ENCODE peak calls at places on chromosomes 13 and 19, in four cellular contexts. One of them, this sample, is unnamed.

GRCh38 chr19:16121967-16122366 is 10.3 kb downstream of the RAB8A start:
- DNase-seq in GM12878: no peak
- DNase-seq in K562: no peak
- DNase-seq in HepG2: no peak
- DNase-seq in this sample: no peak

GRCh38 chr19:17834350-17835181 is 13.2 kb downstream of the JAK3 start:
- DNase-seq in GM12878: no peak
- DNase-seq in K562: peak; percentile 44
- DNase-seq in HepG2: no peak
- DNase-seq in this sample: no peak

GRCh38 chr13:44783987-44784734 is 205.1 kb downstream of the NUFIP1 start:
- DNase-seq in GM12878: no peak
- DNase-seq in K562: no peak
- DNase-seq in HepG2: peak; percentile 20
- DNase-seq in this sample: no peak

GRCh38 chr13:32660227-32660626 is 74.0 kb downstream of the PDS5B start:
- DNase-seq in GM12878: no peak
- DNase-seq in K562: no peak
- DNase-seq in HepG2: no peak
- DNase-seq in this sample: no peak

GRCh38 chr13:39144941-39145533 is 106.8 kb downstream of the NHLRC3 start:
- DNase-seq in GM12878: no peak
- DNase-seq in K562: peak; percentile 17
- DNase-seq in HepG2: no peak
- DNase-seq in this sample: peak; percentile 55

GRCh38 chr19:1575323-1576241 is 7.5 kb upstream of the MEX3D start:
- DNase-seq in GM12878: no peak
- DNase-seq in K562: no peak
- DNase-seq in HepG2: no peak
- DNase-seq in this sample: no peak

GRCh38 chr13:106105153-106105552 is 430.3 kb downstream of the EFNB2 start:
- DNase-seq in GM12878: no peak
- DNase-seq in K562: no peak
- DNase-seq in HepG2: no peak
- DNase-seq in this sample: no peak

GRCh38 chr13:97130201-97130600 is 91.9 kb upstream of the MBNL2 start:
- DNase-seq in GM12878: no peak
- DNase-seq in K562: no peak
- DNase-seq in HepG2: no peak
- DNase-seq in this sample: no peak

GRCh38 chr19:34353546-34353945 is 11.4 kb upstream of the GPI start:
- DNase-seq in GM12878: no peak
- DNase-seq in K562: no peak
- DNase-seq in HepG2: no peak
- DNase-seq in this sample: no peak

GRCh38 chr13:23804166-23804565 is 85.0 kb downstream of the MIPEP start:
- DNase-seq in GM12878: no peak
- DNase-seq in K562: no peak
- DNase-seq in HepG2: no peak
- DNase-seq in this sample: no peak

GRCh38 chr19:13864513-13865242 is 12.3 kb upstream of the NANOS3 start:
- DNase-seq in GM12878: no peak
- DNase-seq in K562: no peak
- DNase-seq in HepG2: no peak
- DNase-seq in this sample: no peak

GRCh38 chr13:94860981-94861407 is 148.6 kb upstream of the SOX21 start:
- DNase-seq in GM12878: no peak
- DNase-seq in K562: no peak
- DNase-seq in HepG2: no peak
- DNase-seq in this sample: no peak

GRCh38 chr19:2055871-2056809 is 5.1 kb upstream of the MKNK2 start:
- DNase-seq in GM12878: no peak
- DNase-seq in K562: no peak
- DNase-seq in HepG2: no peak
- DNase-seq in this sample: no peak

DNA sequence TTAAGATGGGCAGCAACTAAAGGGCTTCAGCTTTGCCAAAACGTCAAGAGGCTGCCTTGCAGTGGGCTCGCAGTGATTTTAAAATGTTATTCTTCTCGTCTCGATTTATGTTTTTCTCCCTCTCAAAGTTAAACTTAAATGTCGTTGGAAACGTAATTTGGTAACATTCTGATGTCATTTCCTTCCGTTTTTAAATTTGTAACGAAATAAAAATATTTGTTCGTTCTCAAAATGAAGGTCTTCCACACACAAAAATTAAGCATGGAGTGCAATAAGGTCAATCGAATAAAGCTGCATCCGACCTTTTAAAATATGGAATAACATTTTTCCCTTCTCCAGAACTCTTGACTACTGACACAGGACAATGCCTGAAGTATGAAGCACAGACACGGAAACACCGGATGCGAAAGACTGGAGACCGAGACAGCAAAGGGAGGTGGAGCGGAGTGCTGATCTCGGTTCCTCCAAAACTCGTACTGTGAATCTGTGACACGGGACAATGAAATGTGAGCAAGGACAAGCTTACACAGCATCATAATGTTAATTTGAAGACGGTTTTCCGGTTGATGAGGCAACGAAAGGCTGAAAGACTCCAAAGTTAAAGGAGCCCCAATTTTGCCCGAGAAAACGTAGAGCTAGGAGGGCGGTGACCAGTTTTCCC is 850 bp downstream of the MTMR6 start:
- DNase-seq in GM12878: no peak
- DNase-seq in K562: no peak
- DNase-seq in HepG2: peak; percentile 24
- DNase-seq in this sample: no peak
- TF ChIP-seq HDAC6 in GM12878: no peak
- TF ChIP-seq HDAC6 in K562: no peak
- TF ChIP-seq HDAC6 in HepG2: no peak
- TF ChIP-seq HDAC6 in this sample: no peak

GRCh38 chr19:12647047-12647446 is 19.5 kb downstream of the MAN2B1 start:
- DNase-seq in GM12878: no peak
- DNase-seq in K562: no peak
- DNase-seq in HepG2: no peak
- DNase-seq in this sample: no peak

GRCh38 chr19:12648088-12648487 is 18.5 kb downstream of the MAN2B1 start:
- DNase-seq in GM12878: no peak
- DNase-seq in K562: peak; percentile 55
- DNase-seq in HepG2: no peak
- DNase-seq in this sample: no peak

GRCh38 chr19:12647490-12648071 is 19.0 kb downstream of the MAN2B1 start:
- DNase-seq in GM12878: no peak
- DNase-seq in K562: peak; percentile 94
- DNase-seq in HepG2: no peak
- DNase-seq in this sample: peak; percentile 86

GRCh38 chr19:12649941-12650340 is 16.6 kb downstream of the MAN2B1 start:
- DNase-seq in GM12878: no peak
- DNase-seq in K562: no peak
- DNase-seq in HepG2: no peak
- DNase-seq in this sample: no peak

DNA sequence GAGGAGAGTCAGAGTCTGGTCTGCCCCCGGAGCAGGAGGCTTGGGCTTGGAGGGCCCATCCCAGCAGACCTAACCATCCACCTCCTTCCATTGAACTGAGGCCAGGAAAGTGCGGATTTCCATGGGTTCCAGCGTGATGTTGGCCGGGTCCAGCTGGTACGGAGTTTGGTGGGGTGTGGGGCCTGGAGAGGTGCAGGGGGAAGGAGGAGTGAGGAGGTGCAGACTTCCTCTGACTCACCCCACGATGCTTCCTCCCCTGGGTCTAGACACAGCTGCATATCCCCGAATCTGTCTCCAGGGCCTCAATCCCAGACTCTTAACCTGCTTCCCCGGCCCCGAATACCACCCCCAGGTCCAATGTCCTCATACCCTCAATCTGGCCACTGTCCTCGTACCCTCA is 20.0 kb downstream of the MAN2B1 start:
- DNase-seq in GM12878: no peak
- DNase-seq in K562: no peak
- DNase-seq in HepG2: no peak
- DNase-seq in this sample: no peak
- TF ChIP-seq HDAC6 in GM12878: no peak
- TF ChIP-seq HDAC6 in K562: no peak
- TF ChIP-seq HDAC6 in HepG2: no peak
- TF ChIP-seq HDAC6 in this sample: no peak

GRCh38 chr13:46633416-46633815 is 80.4 kb downstream of the LRCH1 start:
- DNase-seq in GM12878: no peak
- DNase-seq in K562: no peak
- DNase-seq in HepG2: peak; percentile 12
- DNase-seq in this sample: no peak
- TF ChIP-seq HDAC6 in GM12878: no peak
- TF ChIP-seq HDAC6 in K562: no peak
- TF ChIP-seq HDAC6 in HepG2: no peak
- TF ChIP-seq HDAC6 in this sample: no peak

GRCh38 chr19:7602935-7603497 is 7.4 kb downstream of the CAMSAP3 start:
- DNase-seq in GM12878: no peak
- DNase-seq in K562: no peak
- DNase-seq in HepG2: no peak
- DNase-seq in this sample: no peak
- TF ChIP-seq HDAC6 in GM12878: no peak
- TF ChIP-seq HDAC6 in K562: no peak
- TF ChIP-seq HDAC6 in HepG2: no peak
- TF ChIP-seq HDAC6 in this sample: no peak

GRCh38 chr19:3516675-3517207 is 10.6 kb downstream of the FZR1 start:
- DNase-seq in GM12878: peak; percentile 17
- DNase-seq in K562: no peak
- DNase-seq in HepG2: no peak
- DNase-seq in this sample: no peak
- TF ChIP-seq HDAC6 in GM12878: no peak
- TF ChIP-seq HDAC6 in K562: no peak
- TF ChIP-seq HDAC6 in HepG2: no peak
- TF ChIP-seq HDAC6 in this sample: no peak

GRCh38 chr19:8638078-8638619 is 7.7 kb downstream of the NFILZ start:
- DNase-seq in GM12878: no peak
- DNase-seq in K562: no peak
- DNase-seq in HepG2: peak; percentile 71
- DNase-seq in this sample: no peak

GRCh38 chr19:8639821-8640401 is 9.5 kb downstream of the NFILZ start:
- DNase-seq in GM12878: no peak
- DNase-seq in K562: no peak
- DNase-seq in HepG2: no peak
- DNase-seq in this sample: no peak

GRCh38 chr19:8641908-8642547 is 11.6 kb downstream of the NFILZ start:
- DNase-seq in GM12878: no peak
- DNase-seq in K562: peak; percentile 57
- DNase-seq in HepG2: peak; percentile 71
- DNase-seq in this sample: no peak

GRCh38 chr19:8641221-8641907 is 10.9 kb downstream of the NFILZ start:
- DNase-seq in GM12878: no peak
- DNase-seq in K562: no peak
- DNase-seq in HepG2: no peak
- DNase-seq in this sample: no peak

DNA sequence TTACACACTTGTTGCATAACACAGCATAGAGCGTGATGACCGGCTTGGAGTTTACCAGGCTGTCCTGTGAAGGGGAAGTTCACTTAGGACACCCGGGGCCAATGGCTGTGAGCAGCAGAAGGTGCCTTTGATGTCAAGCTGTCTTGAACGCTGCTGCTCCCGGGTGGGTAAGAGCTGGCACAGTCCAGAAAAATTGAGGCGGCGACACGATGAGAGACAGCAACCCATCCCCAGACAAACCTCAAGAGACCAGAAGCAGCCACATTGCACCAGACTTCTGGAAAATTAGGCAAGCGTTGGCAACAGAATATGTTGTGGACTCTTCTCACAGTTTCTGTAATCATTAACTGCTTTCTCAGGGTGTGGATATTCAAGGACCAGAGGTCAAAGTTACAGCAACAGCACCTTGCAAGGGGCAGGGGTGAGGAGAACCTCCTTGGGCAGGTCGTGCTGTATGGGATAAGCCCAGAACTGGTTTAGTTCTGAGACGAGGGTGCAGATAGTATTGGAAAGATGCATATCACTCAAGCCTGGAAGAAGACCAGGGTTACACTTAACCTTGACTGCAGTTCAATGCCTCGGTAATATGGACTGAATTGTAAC is 10.1 kb downstream of the NFILZ start:
- DNase-seq in GM12878: no peak
- DNase-seq in K562: no peak
- DNase-seq in HepG2: peak; percentile 88
- DNase-seq in this sample: no peak
- TF ChIP-seq HDAC6 in GM12878: no peak
- TF ChIP-seq HDAC6 in K562: no peak
- TF ChIP-seq HDAC6 in HepG2: no peak
- TF ChIP-seq HDAC6 in this sample: no peak

This sample was measured in H1.